ENCODE peak calls at places on chromosomes 7 and 10, in seven cellular contexts. One of them, this sample, is unnamed.

GRCh38 chr10:95480901-95481491 is 80.2 kb downstream of the SORBS1 start:
- DNase-seq in NCI-H2171 treated with DMSO at 0.1 percent for 48 hours: no peak
- DNase-seq in pulmonary artery endothelial cell: no peak
- DNase-seq in iPS-NIHi11: peak
- DNase-seq in GF-D8: no peak
- DNase-seq in stimulated activated CD8-positive, alpha-beta memory T cell treated with anti-CD3 and anti-CD28 coated beads, Interleukin-2, amount 100 ng/mL, for 1 hour: no peak
- DNase-seq in neuronal stem cell: no peak
- DNase-seq in this sample: no peak

GRCh38 chr7:11625669-11626068 is 206.3 kb downstream of the THSD7A start:
- DNase-seq in NCI-H2171 treated with DMSO at 0.1 percent for 48 hours: no peak
- DNase-seq in pulmonary artery endothelial cell: peak
- DNase-seq in iPS-NIHi11: peak
- DNase-seq in GF-D8: no peak
- DNase-seq in stimulated activated CD8-positive, alpha-beta memory T cell treated with anti-CD3 and anti-CD28 coated beads, Interleukin-2, amount 100 ng/mL, for 1 hour: no peak
- DNase-seq in neuronal stem cell: no peak
- DNase-seq in this sample: no peak

GRCh38 chr10:82982110-82982608 is 1107.2 kb downstream of the NRG3 start:
- DNase-seq in NCI-H2171 treated with DMSO at 0.1 percent for 48 hours: no peak
- DNase-seq in pulmonary artery endothelial cell: no peak
- DNase-seq in iPS-NIHi11: no peak
- DNase-seq in GF-D8: no peak
- DNase-seq in stimulated activated CD8-positive, alpha-beta memory T cell treated with anti-CD3 and anti-CD28 coated beads, Interleukin-2, amount 100 ng/mL, for 1 hour: no peak
- DNase-seq in neuronal stem cell: no peak
- DNase-seq in this sample: peak

GRCh38 chr7:9091282-9091681 is 657.9 kb downstream of the NXPH1 start:
- DNase-seq in NCI-H2171 treated with DMSO at 0.1 percent for 48 hours: peak
- DNase-seq in pulmonary artery endothelial cell: no peak
- DNase-seq in iPS-NIHi11: no peak
- DNase-seq in GF-D8: no peak
- DNase-seq in stimulated activated CD8-positive, alpha-beta memory T cell treated with anti-CD3 and anti-CD28 coated beads, Interleukin-2, amount 100 ng/mL, for 1 hour: no peak
- DNase-seq in neuronal stem cell: no peak
- DNase-seq in this sample: no peak

GRCh38 chr7:153941061-153941460 is 111.1 kb upstream of the DPP6 start:
- DNase-seq in NCI-H2171 treated with DMSO at 0.1 percent for 48 hours: no peak
- DNase-seq in pulmonary artery endothelial cell: no peak
- DNase-seq in iPS-NIHi11: no peak
- DNase-seq in GF-D8: no peak
- DNase-seq in stimulated activated CD8-positive, alpha-beta memory T cell treated with anti-CD3 and anti-CD28 coated beads, Interleukin-2, amount 100 ng/mL, for 1 hour: no peak
- DNase-seq in neuronal stem cell: no peak
- DNase-seq in this sample: no peak

GRCh38 chr7:23470290-23471089 is at the start of gene IGF2BP3:
- DNase-seq in NCI-H2171 treated with DMSO at 0.1 percent for 48 hours: peak
- DNase-seq in pulmonary artery endothelial cell: peak
- DNase-seq in iPS-NIHi11: peak
- DNase-seq in GF-D8: peak
- DNase-seq in stimulated activated CD8-positive, alpha-beta memory T cell treated with anti-CD3 and anti-CD28 coated beads, Interleukin-2, amount 100 ng/mL, for 1 hour: no peak
- DNase-seq in neuronal stem cell: peak
- DNase-seq in this sample: peak

GRCh38 chr7:11469028-11469718 is 362.8 kb downstream of the THSD7A start:
- DNase-seq in NCI-H2171 treated with DMSO at 0.1 percent for 48 hours: no peak
- DNase-seq in pulmonary artery endothelial cell: no peak
- DNase-seq in iPS-NIHi11: no peak
- DNase-seq in GF-D8: no peak
- DNase-seq in stimulated activated CD8-positive, alpha-beta memory T cell treated with anti-CD3 and anti-CD28 coated beads, Interleukin-2, amount 100 ng/mL, for 1 hour: no peak
- DNase-seq in neuronal stem cell: no peak
- DNase-seq in this sample: no peak

GRCh38 chr7:91398341-91398740 is 134.1 kb downstream of the FZD1 start:
- DNase-seq in NCI-H2171 treated with DMSO at 0.1 percent for 48 hours: no peak
- DNase-seq in pulmonary artery endothelial cell: no peak
- DNase-seq in iPS-NIHi11: no peak
- DNase-seq in GF-D8: no peak
- DNase-seq in stimulated activated CD8-positive, alpha-beta memory T cell treated with anti-CD3 and anti-CD28 coated beads, Interleukin-2, amount 100 ng/mL, for 1 hour: no peak
- DNase-seq in neuronal stem cell: no peak
- DNase-seq in this sample: no peak

GRCh38 chr10:103659674-103660363 is 166.3 kb downstream of the NEURL1 start:
- DNase-seq in NCI-H2171 treated with DMSO at 0.1 percent for 48 hours: no peak
- DNase-seq in pulmonary artery endothelial cell: peak
- DNase-seq in iPS-NIHi11: peak
- DNase-seq in GF-D8: no peak
- DNase-seq in stimulated activated CD8-positive, alpha-beta memory T cell treated with anti-CD3 and anti-CD28 coated beads, Interleukin-2, amount 100 ng/mL, for 1 hour: peak
- DNase-seq in neuronal stem cell: no peak
- DNase-seq in this sample: peak

GRCh38 chr10:128530301-128530700 is 404.1 kb upstream of the MKI67 start:
- DNase-seq in NCI-H2171 treated with DMSO at 0.1 percent for 48 hours: peak
- DNase-seq in pulmonary artery endothelial cell: no peak
- DNase-seq in iPS-NIHi11: no peak
- DNase-seq in GF-D8: no peak
- DNase-seq in stimulated activated CD8-positive, alpha-beta memory T cell treated with anti-CD3 and anti-CD28 coated beads, Interleukin-2, amount 100 ng/mL, for 1 hour: no peak
- DNase-seq in neuronal stem cell: no peak
- DNase-seq in this sample: no peak

GRCh38 chr10:119521443-119522204 is 20.9 kb downstream of the RGS10 start:
- DNase-seq in NCI-H2171 treated with DMSO at 0.1 percent for 48 hours: no peak
- DNase-seq in pulmonary artery endothelial cell: peak
- DNase-seq in iPS-NIHi11: no peak
- DNase-seq in GF-D8: no peak
- DNase-seq in stimulated activated CD8-positive, alpha-beta memory T cell treated with anti-CD3 and anti-CD28 coated beads, Interleukin-2, amount 100 ng/mL, for 1 hour: no peak
- DNase-seq in neuronal stem cell: no peak
- DNase-seq in this sample: peak

GRCh38 chr7:99041526-99041925 is 102.4 kb downstream of the SMURF1 start:
- DNase-seq in NCI-H2171 treated with DMSO at 0.1 percent for 48 hours: no peak
- DNase-seq in pulmonary artery endothelial cell: no peak
- DNase-seq in iPS-NIHi11: no peak
- DNase-seq in GF-D8: no peak
- DNase-seq in stimulated activated CD8-positive, alpha-beta memory T cell treated with anti-CD3 and anti-CD28 coated beads, Interleukin-2, amount 100 ng/mL, for 1 hour: no peak
- DNase-seq in neuronal stem cell: no peak
- DNase-seq in this sample: no peak

GRCh38 chr10:110483633-110484032 is 14.1 kb upstream of the DUSP5 start:
- DNase-seq in NCI-H2171 treated with DMSO at 0.1 percent for 48 hours: no peak
- DNase-seq in pulmonary artery endothelial cell: no peak
- DNase-seq in iPS-NIHi11: no peak
- DNase-seq in GF-D8: no peak
- DNase-seq in stimulated activated CD8-positive, alpha-beta memory T cell treated with anti-CD3 and anti-CD28 coated beads, Interleukin-2, amount 100 ng/mL, for 1 hour: no peak
- DNase-seq in neuronal stem cell: no peak
- DNase-seq in this sample: no peak